ENCODE peak calls at places on chromosome 18, in seven cellular contexts. One of them, this sample, is unnamed. For H3K4me1 and H3K9me3, the result is how much of the 10 kb centered on the place peaks cover.

GRCh38 chr18:12960846-12961397 is 13.1 kb downstream of the SEH1L start:
- DNase-seq in body of pancreas: no peak
- DNase-seq in NT2/D1: no peak
- DNase-seq in lung: no peak
- DNase-seq in HCT116: no peak
- DNase-seq in lower lobe of right lung: no peak
- DNase-seq in heart left ventricle: no peak
- DNase-seq in this sample: peak

GRCh38 chr18:58241877-58242276 is 197.9 kb downstream of the NEDD4L start:
- DNase-seq in heart left ventricle: no peak
- DNase-seq in lung: no peak
- DNase-seq in body of pancreas: peak
- DNase-seq in lower lobe of right lung: no peak
- DNase-seq in HCT116: no peak
- DNase-seq in NT2/D1: no peak
- DNase-seq in this sample: no peak

GRCh38 chr18:2994603-2995432 is 18.1 kb downstream of the LPIN2 start:
- DNase-seq in body of pancreas: peak
- DNase-seq in HCT116: no peak
- DNase-seq in NT2/D1: no peak
- DNase-seq in lung: no peak
- DNase-seq in lower lobe of right lung: no peak
- DNase-seq in heart left ventricle: no peak
- DNase-seq in this sample: peak

GRCh38 chr18:12391487-12392136 is 14.6 kb upstream of the AFG3L2 start:
- DNase-seq in body of pancreas: peak
- DNase-seq in heart left ventricle: peak
- DNase-seq in NT2/D1: no peak
- DNase-seq in lung: peak
- DNase-seq in HCT116: peak
- DNase-seq in lower lobe of right lung: no peak
- DNase-seq in this sample: peak

GRCh38 chr18:12329125-12329698 is 21.2 kb downstream of the TUBB6 start:
- DNase-seq in HCT116: no peak
- DNase-seq in lung: no peak
- DNase-seq in body of pancreas: no peak
- DNase-seq in heart left ventricle: peak
- DNase-seq in lower lobe of right lung: no peak
- DNase-seq in NT2/D1: no peak
- DNase-seq in this sample: no peak

GRCh38 chr18:58580623-58581022 is 48.3 kb downstream of the ALPK2 start:
- DNase-seq in lung: no peak
- DNase-seq in NT2/D1: peak
- DNase-seq in body of pancreas: no peak
- DNase-seq in HCT116: no peak
- DNase-seq in heart left ventricle: no peak
- DNase-seq in lower lobe of right lung: no peak
- DNase-seq in this sample: no peak

GRCh38 chr18:904135-905090 is at the start of gene ADCYAP1:
- DNase-seq in NT2/D1: peak
- DNase-seq in heart left ventricle: no peak
- DNase-seq in lung: no peak
- DNase-seq in HCT116: no peak
- DNase-seq in body of pancreas: peak
- DNase-seq in lower lobe of right lung: no peak
- DNase-seq in this sample: no peak

GRCh38 chr18:60656563-60656962 is 284.0 kb upstream of the MC4R start:
- DNase-seq in lower lobe of right lung: no peak
- DNase-seq in body of pancreas: no peak
- DNase-seq in lung: no peak
- DNase-seq in HCT116: no peak
- DNase-seq in heart left ventricle: no peak
- DNase-seq in NT2/D1: no peak
- DNase-seq in this sample: no peak

GRCh38 chr18:54739476-54739875 is 88.8 kb upstream of the RAB27B start:
- DNase-seq in NT2/D1: no peak
- DNase-seq in heart left ventricle: no peak
- DNase-seq in lung: no peak
- DNase-seq in HCT116: no peak
- DNase-seq in body of pancreas: no peak
- DNase-seq in lower lobe of right lung: no peak
- DNase-seq in this sample: no peak

GRCh38 chr18:25187582-25188291 is 164.2 kb downstream of the ZNF521 start:
- DNase-seq in lung: no peak
- DNase-seq in NT2/D1: no peak
- DNase-seq in body of pancreas: no peak
- DNase-seq in lower lobe of right lung: no peak
- DNase-seq in heart left ventricle: no peak
- DNase-seq in HCT116: no peak
- DNase-seq in this sample: no peak

GRCh38 chr18:57833441-57834101 is 30.5 kb upstream of the ATP8B1 start:
- DNase-seq in body of pancreas: peak
- DNase-seq in HCT116: no peak
- DNase-seq in lung: no peak
- DNase-seq in lower lobe of right lung: no peak
- DNase-seq in heart left ventricle: no peak
- DNase-seq in NT2/D1: no peak
- DNase-seq in this sample: no peak

GRCh38 chr18:57434177-57434535 is 1.0 kb upstream of the ONECUT2 start:
- DNase-seq in HCT116: no peak
- DNase-seq in heart left ventricle: no peak
- DNase-seq in NT2/D1: no peak
- DNase-seq in lung: no peak
- DNase-seq in lower lobe of right lung: no peak
- DNase-seq in body of pancreas: no peak
- DNase-seq in this sample: no peak

GRCh38 chr18:36809590-36810381 is 19.0 kb downstream of the TPGS2 start:
- DNase-seq in body of pancreas: peak
- DNase-seq in HCT116: peak
- DNase-seq in lung: peak
- DNase-seq in lower lobe of right lung: no peak
- DNase-seq in heart left ventricle: peak
- DNase-seq in NT2/D1: no peak
- DNase-seq in this sample: peak

GRCh38 chr18:275486-275885 is 7.6 kb upstream of the THOC1 start:
- DNase-seq in body of pancreas: no peak
- DNase-seq in lower lobe of right lung: peak
- DNase-seq in heart left ventricle: peak
- DNase-seq in lung: no peak
- DNase-seq in HCT116: no peak
- DNase-seq in NT2/D1: no peak
- DNase-seq in this sample: no peak

GRCh38 chr18:31566576-31567306 is 24.9 kb upstream of the TTR start:
- DNase-seq in lower lobe of right lung: no peak
- DNase-seq in HCT116: no peak
- DNase-seq in lung: no peak
- DNase-seq in body of pancreas: no peak
- DNase-seq in heart left ventricle: no peak
- DNase-seq in NT2/D1: no peak
- DNase-seq in this sample: no peak

GRCh38 chr18:59512025-59512710 is 153.1 kb upstream of the LMAN1 start:
- DNase-seq in body of pancreas: no peak
- DNase-seq in lung: no peak
- DNase-seq in heart left ventricle: no peak
- DNase-seq in NT2/D1: no peak
- DNase-seq in HCT116: no peak
- DNase-seq in lower lobe of right lung: no peak
- DNase-seq in this sample: no peak

GRCh38 chr18:70418551-70419311 is 129.9 kb downstream of the SOCS6 start:
- DNase-seq in lower lobe of right lung: no peak
- DNase-seq in NT2/D1: no peak
- DNase-seq in lung: no peak
- DNase-seq in body of pancreas: no peak
- DNase-seq in HCT116: no peak
- DNase-seq in heart left ventricle: no peak
- DNase-seq in this sample: no peak

GRCh38 chr18:9802175-9802747 is 83.5 kb upstream of the TXNDC2 start:
- DNase-seq in body of pancreas: no peak
- DNase-seq in HCT116: no peak
- DNase-seq in heart left ventricle: no peak
- DNase-seq in lower lobe of right lung: no peak
- DNase-seq in NT2/D1: no peak
- DNase-seq in lung: no peak
- DNase-seq in this sample: no peak

GRCh38 chr18:67513285-67513684 is 3.2 kb downstream of the DSEL start:
- DNase-seq in lung: no peak
- DNase-seq in NT2/D1: no peak
- DNase-seq in body of pancreas: no peak
- DNase-seq in heart left ventricle: no peak
- DNase-seq in HCT116: no peak
- DNase-seq in lower lobe of right lung: no peak
- DNase-seq in this sample: no peak

GRCh38 chr18:67509711-67510110 is 6.8 kb downstream of the DSEL start:
- DNase-seq in lower lobe of right lung: no peak
- DNase-seq in heart left ventricle: no peak
- DNase-seq in lung: no peak
- DNase-seq in NT2/D1: no peak
- DNase-seq in HCT116: no peak
- DNase-seq in body of pancreas: no peak
- DNase-seq in this sample: no peak

GRCh38 chr18:67511840-67512239 is 4.7 kb downstream of the DSEL start:
- DNase-seq in body of pancreas: no peak
- DNase-seq in NT2/D1: no peak
- DNase-seq in HCT116: no peak
- DNase-seq in heart left ventricle: no peak
- DNase-seq in lung: no peak
- DNase-seq in lower lobe of right lung: no peak
- DNase-seq in this sample: no peak

GRCh38 chr18:67508146-67508545 is 8.4 kb downstream of the DSEL start:
- DNase-seq in lung: no peak
- DNase-seq in heart left ventricle: no peak
- DNase-seq in lower lobe of right lung: no peak
- DNase-seq in HCT116: no peak
- DNase-seq in body of pancreas: no peak
- DNase-seq in NT2/D1: no peak
- DNase-seq in this sample: no peak

DNA sequence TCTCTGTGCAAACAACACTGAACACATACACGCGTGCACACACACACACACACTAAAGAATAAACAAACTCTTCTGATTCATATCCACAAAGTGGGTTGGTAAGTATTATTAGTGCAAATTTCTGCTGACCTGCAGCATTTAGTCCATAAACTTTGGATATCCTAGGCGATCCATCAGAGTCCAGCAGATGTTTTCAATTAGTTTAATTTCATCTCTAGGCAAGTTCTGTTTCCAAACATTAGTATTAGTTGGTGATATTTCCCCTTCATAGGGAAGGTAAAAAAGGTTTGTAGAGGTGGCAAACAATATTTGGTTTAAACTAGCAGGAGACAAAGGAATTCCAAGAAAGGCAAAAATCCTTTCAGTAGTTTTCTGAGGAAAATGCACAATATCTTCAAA is 5.7 kb downstream of the DSEL start:
- DNase-seq in lower lobe of right lung: no peak
- DNase-seq in NT2/D1: no peak
- DNase-seq in heart left ventricle: no peak
- DNase-seq in body of pancreas: no peak
- DNase-seq in lung: no peak
- DNase-seq in HCT116: no peak
- DNase-seq in this sample: no peak
- H3K4me1 ChIP-seq in lower lobe of right lung: under half
- H3K4me1 ChIP-seq in NT2/D1: under half
- H3K4me1 ChIP-seq in heart left ventricle: under half
- H3K4me1 ChIP-seq in body of pancreas: under half
- H3K4me1 ChIP-seq in lung: under half
- H3K4me1 ChIP-seq in HCT116: under half
- H3K4me1 ChIP-seq in this sample: under half

GRCh38 chr18:32771169-32771751 is 1.6 kb downstream of the KLHL14 start:
- DNase-seq in heart left ventricle: no peak
- DNase-seq in lung: no peak
- DNase-seq in NT2/D1: no peak
- DNase-seq in lower lobe of right lung: no peak
- DNase-seq in HCT116: no peak
- DNase-seq in body of pancreas: peak
- DNase-seq in this sample: no peak

GRCh38 chr18:32771871-32772499 is 838 bp downstream of the KLHL14 start:
- DNase-seq in NT2/D1: no peak
- DNase-seq in lung: no peak
- DNase-seq in body of pancreas: peak
- DNase-seq in heart left ventricle: no peak
- DNase-seq in HCT116: no peak
- DNase-seq in lower lobe of right lung: no peak
- DNase-seq in this sample: no peak

GRCh38 chr18:32772580-32773186 is at the start of gene KLHL14:
- DNase-seq in heart left ventricle: no peak
- DNase-seq in NT2/D1: no peak
- DNase-seq in lung: no peak
- DNase-seq in body of pancreas: no peak
- DNase-seq in lower lobe of right lung: no peak
- DNase-seq in HCT116: no peak
- DNase-seq in this sample: no peak

GRCh38 chr18:32775628-32776027 is 2.8 kb upstream of the KLHL14 start:
- DNase-seq in HCT116: no peak
- DNase-seq in NT2/D1: no peak
- DNase-seq in lung: no peak
- DNase-seq in lower lobe of right lung: no peak
- DNase-seq in heart left ventricle: no peak
- DNase-seq in body of pancreas: no peak
- DNase-seq in this sample: no peak

DNA sequence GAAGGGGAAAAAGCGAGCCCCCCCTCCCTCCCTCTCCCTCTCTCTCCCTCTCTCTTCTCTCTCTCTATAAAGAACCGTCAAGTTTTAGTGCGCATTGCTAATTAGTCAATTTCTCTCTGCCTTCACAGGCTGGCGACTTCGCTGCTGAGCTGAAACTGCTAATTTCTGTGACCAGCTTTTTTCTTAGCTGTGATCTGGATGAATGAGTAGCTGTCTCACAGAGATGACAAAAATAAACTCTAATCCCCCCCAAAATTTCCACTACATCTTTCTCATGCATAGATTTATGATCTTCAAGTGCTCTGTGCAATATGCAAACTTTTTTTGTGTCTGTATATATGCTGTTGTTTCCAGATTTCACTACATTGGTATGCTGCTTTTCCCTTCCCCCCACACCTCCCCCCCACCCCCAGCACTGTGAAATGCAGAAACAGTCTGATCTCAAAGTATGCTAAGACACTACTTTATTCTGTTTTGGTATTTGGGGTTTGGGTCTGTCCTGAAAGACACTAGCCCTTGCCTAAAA is 427 bp upstream of the KLHL14 start:
- DNase-seq in lung: no peak
- DNase-seq in lower lobe of right lung: no peak
- DNase-seq in heart left ventricle: no peak
- DNase-seq in HCT116: no peak
- DNase-seq in NT2/D1: no peak
- DNase-seq in body of pancreas: no peak
- DNase-seq in this sample: no peak
- H3K4me3 ChIP-seq in lung: no peak
- H3K4me3 ChIP-seq in lower lobe of right lung: no peak
- H3K4me3 ChIP-seq in heart left ventricle: no peak
- H3K4me3 ChIP-seq in HCT116: no peak
- H3K4me3 ChIP-seq in NT2/D1: no peak
- H3K4me3 ChIP-seq in body of pancreas: no peak
- H3K4me3 ChIP-seq in this sample: no peak

GRCh38 chr18:78611201-78611800 is 368.3 kb upstream of the SALL3 start:
- DNase-seq in NT2/D1: no peak
- DNase-seq in HCT116: no peak
- DNase-seq in lower lobe of right lung: no peak
- DNase-seq in heart left ventricle: no peak
- DNase-seq in lung: no peak
- DNase-seq in body of pancreas: no peak
- DNase-seq in this sample: no peak
- H3K9me3 ChIP-seq in NT2/D1: under half
- H3K9me3 ChIP-seq in HCT116: under half
- H3K9me3 ChIP-seq in lower lobe of right lung: under half
- H3K9me3 ChIP-seq in heart left ventricle: under half
- H3K9me3 ChIP-seq in lung: under half
- H3K9me3 ChIP-seq in body of pancreas: under half
- H3K9me3 ChIP-seq in this sample: under half

GRCh38 chr18:40325988-40326387 is 1629.0 kb upstream of the PIK3C3 start:
- DNase-seq in NT2/D1: no peak
- DNase-seq in HCT116: no peak
- DNase-seq in body of pancreas: no peak
- DNase-seq in lower lobe of right lung: no peak
- DNase-seq in heart left ventricle: no peak
- DNase-seq in lung: no peak
- DNase-seq in this sample: no peak
- H3K4me1 ChIP-seq in NT2/D1: under half
- H3K4me1 ChIP-seq in HCT116: under half
- H3K4me1 ChIP-seq in body of pancreas: under half
- H3K4me1 ChIP-seq in lower lobe of right lung: under half
- H3K4me1 ChIP-seq in heart left ventricle: under half
- H3K4me1 ChIP-seq in lung: under half
- H3K4me1 ChIP-seq in this sample: under half